ENCODE peak calls at places on chromosomes 13 and 19, in five cellular contexts. C, Q, L, G and M are unnamed samples.

GRCh38 chr19:2035590-2035991 is 15.5 kb downstream of the MKNK2 start:
- DNase-seq in C (no peak), L (peak; percentile 45), Q (no peak), G (no peak), M (no peak)

GRCh38 chr19:48741222-48741999 is 1.0 kb upstream of the RASIP1 start:
- DNase-seq in Q (no peak), L (peak; percentile 85), C (no peak), G (peak; percentile 39), M (no peak)

GRCh38 chr19:40609561-40610395 is 8.6 kb downstream of the LTBP4 start:
- DNase-seq in L (peak; percentile 96), Q (no peak), G (peak; percentile 90), C (no peak), M (peak; percentile 97)

GRCh38 chr19:37999309-38000213 is 92.6 kb downstream of the SIPA1L3 start:
- DNase-seq in L (no peak), Q (peak; percentile 97), C (no peak), G (no peak), M (peak; percentile 89)

GRCh38 chr19:51026554-51026831 is at the start of gene KLK11:
- DNase-seq in Q (no peak), C (no peak), G (no peak), L (no peak), M (no peak)

GRCh38 chr13:40187324-40187795 is 479.1 kb downstream of the FOXO1 start:
- DNase-seq in G (no peak), C (no peak), Q (no peak), L (no peak), M (no peak)

GRCh38 chr19:3375221-3376088 is 9.1 kb downstream of the NFIC start:
- DNase-seq in L (no peak), Q (peak; percentile 67), C (no peak), G (no peak), M (peak; percentile 95)

GRCh38 chr19:43713208-43713607 is 2.7 kb upstream of the IRGC start:
- DNase-seq in L (no peak), Q (no peak), C (no peak), G (no peak), M (no peak)

GRCh38 chr19:48962029-48962848 is 2.9 kb upstream of the FTL start:
- DNase-seq in Q (peak; percentile 33), C (no peak), L (no peak), G (no peak), M (peak; percentile 87)

GRCh38 chr13:36154567-36155231 is 23.5 kb upstream of the DCLK1 start:
- DNase-seq in G (no peak), Q (no peak), L (peak; percentile 62), C (no peak), M (peak; percentile 78)

GRCh38 chr19:45515807-45516401 is 8.6 kb downstream of the VASP start:
- DNase-seq in C (no peak), Q (no peak), G (no peak), L (no peak), M (no peak)

GRCh38 chr13:24085662-24086061 is 74.9 kb upstream of the SPATA13 start:
- DNase-seq in C (no peak), L (no peak), Q (no peak), G (no peak), M (no peak)

GRCh38 chr13:31172535-31172934 is 10.8 kb upstream of the HSPH1 start:
- DNase-seq in C (no peak), G (no peak), L (no peak), Q (peak; percentile 97), M (no peak)

GRCh38 chr13:99991013-99991805 is 9.6 kb downstream of the ZIC2 start:
- DNase-seq in C (no peak), Q (no peak), L (peak; percentile 46), G (no peak), M (no peak)

GRCh38 chr19:16920816-16921529 is 32.2 kb downstream of the F2RL3 start:
- DNase-seq in Q (peak; percentile 81), L (no peak), C (no peak), G (no peak), M (peak; percentile 65)

GRCh38 chr19:43784251-43784980 is 3.6 kb upstream of the KCNN4 start:
- DNase-seq in G (peak; percentile 62), C (no peak), L (no peak), Q (peak; percentile 75), M (peak; percentile 92)

GRCh38 chr13:73657821-73658540 is 476.2 kb downstream of the KLF12 start:
- DNase-seq in C (peak; percentile 30), L (no peak), Q (peak; percentile 98), G (no peak), M (peak; percentile 89)